ENCODE peak calls at places on chromosomes 7 and 10, in six cellular contexts. R is naive thymus-derived CD8-positive, alpha-beta T cell; Q is fibroblast of the conjunctiva; F is GM12865; A is AG20443; O is Right ventricle myocardium superior. J is an unnamed sample.

GRCh38 chr7:127810691-127811660 is 159.0 kb downstream of the SND1 start:
- DNase-seq in F (no peak), O (no peak), R (no peak), A (no peak), Q (no peak), J (no peak)

GRCh38 chr7:65980478-65981250 is 1.3 kb downstream of the GUSB start:
- DNase-seq in O (peak; percentile 79), F (peak; percentile 88), R (peak; percentile 58), Q (no peak), A (peak; percentile 29), J (peak; percentile 89)

GRCh38 chr10:28684986-28685580 is 7.8 kb downstream of the BAMBI start:
- DNase-seq in F (no peak), O (no peak), A (no peak), Q (no peak), R (no peak), J (no peak)

GRCh38 chr10:43209651-43210141 is 57.2 kb downstream of the RASGEF1A start:
- DNase-seq in Q (no peak), F (no peak), O (peak; percentile 37), R (no peak), A (no peak), J (peak; percentile 58)

GRCh38 chr7:636396-636795 is 90.1 kb upstream of the DNAAF5 start:
- DNase-seq in Q (no peak), F (no peak), O (no peak), R (peak; percentile 36), A (peak; percentile 70), J (peak; percentile 85)

GRCh38 chr7:100897772-100898454 is 2.2 kb upstream of the ACHE start:
- DNase-seq in Q (no peak), O (no peak), A (no peak), F (no peak), R (no peak), J (no peak)

GRCh38 chr10:12191715-12192114 is 4.0 kb downstream of the NUDT5 start:
- DNase-seq in F (no peak), R (no peak), Q (peak; percentile 10), O (no peak), A (no peak), J (no peak)

GRCh38 chr7:20301311-20301939 is 29.3 kb upstream of the ITGB8 start:
- DNase-seq in R (no peak), Q (no peak), F (peak; percentile 71), A (no peak), O (no peak), J (no peak)

GRCh38 chr7:43307522-43307921 is 195.1 kb downstream of the HECW1 start:
- DNase-seq in O (no peak), A (no peak), F (no peak), Q (no peak), R (no peak), J (no peak)

GRCh38 chr7:33996899-33997298 is 91.6 kb downstream of the BMPER start:
- DNase-seq in R (no peak), O (no peak), Q (no peak), A (no peak), F (no peak), J (no peak)

GRCh38 chr10:79027147-79028055 is 41.4 kb upstream of the ZMIZ1 start:
- DNase-seq in F (no peak), Q (no peak), O (no peak), A (no peak), R (peak; percentile 58), J (peak; percentile 70)

GRCh38 chr10:30531751-30532530 is 97.6 kb downstream of the LYZL2 start:
- DNase-seq in F (no peak), R (no peak), Q (no peak), A (no peak), O (no peak), J (no peak)

GRCh38 chr10:79487296-79488194 is 24.8 kb upstream of the EIF5AL1 start:
- DNase-seq in R (no peak), F (peak; percentile 79), A (peak; percentile 61), Q (peak; percentile 60), O (peak; percentile 69), J (peak; percentile 84)